ENCODE peak calls at places on chromosomes 1 and 21, in seven cellular contexts. One of them, this sample, is unnamed.
A peak's percentile ranks its signal among the peaks of the same experiment; 100 is the strongest.

GRCh38 chr1:183620311-183620710 is 15.3 kb downstream of the ARPC5 start:
- DNase-seq in fibroblast of lung: no peak
- DNase-seq in fibroblast of mammary gland: no peak
- DNase-seq in CD4-positive, alpha-beta memory T cell: no peak
- DNase-seq in heart right ventricle: no peak
- DNase-seq in naive thymus-derived CD4-positive, alpha-beta T cell: no peak
- DNase-seq in K562: no peak
- DNase-seq in this sample: no peak

GRCh38 chr1:69985901-69986439 is 219.4 kb downstream of the LRRC40 start:
- DNase-seq in fibroblast of lung: peak; percentile 25
- DNase-seq in fibroblast of mammary gland: no peak
- DNase-seq in CD4-positive, alpha-beta memory T cell: no peak
- DNase-seq in heart right ventricle: no peak
- DNase-seq in naive thymus-derived CD4-positive, alpha-beta T cell: no peak
- DNase-seq in K562: no peak
- DNase-seq in this sample: no peak

GRCh38 chr1:183308719-183309118 is 109.5 kb downstream of the NMNAT2 start:
- DNase-seq in fibroblast of lung: no peak
- DNase-seq in fibroblast of mammary gland: no peak
- DNase-seq in CD4-positive, alpha-beta memory T cell: no peak
- DNase-seq in heart right ventricle: no peak
- DNase-seq in naive thymus-derived CD4-positive, alpha-beta T cell: no peak
- DNase-seq in K562: no peak
- DNase-seq in this sample: no peak

GRCh38 chr21:46155514-46156377 is at the start of gene FTCD:
- DNase-seq in fibroblast of lung: no peak
- DNase-seq in fibroblast of mammary gland: no peak
- DNase-seq in CD4-positive, alpha-beta memory T cell: no peak
- DNase-seq in heart right ventricle: no peak
- DNase-seq in naive thymus-derived CD4-positive, alpha-beta T cell: no peak
- DNase-seq in K562: no peak
- DNase-seq in this sample: no peak

GRCh38 chr1:55234016-55234415 is 18.9 kb upstream of the USP24 start:
- DNase-seq in fibroblast of lung: peak; percentile 31
- DNase-seq in fibroblast of mammary gland: peak; percentile 42
- DNase-seq in CD4-positive, alpha-beta memory T cell: no peak
- DNase-seq in heart right ventricle: no peak
- DNase-seq in naive thymus-derived CD4-positive, alpha-beta T cell: no peak
- DNase-seq in K562: no peak
- DNase-seq in this sample: peak; percentile 36

GRCh38 chr1:46488343-46489168 is 1.1 kb upstream of the DMBX1 start:
- DNase-seq in fibroblast of lung: peak; percentile 15
- DNase-seq in fibroblast of mammary gland: peak; percentile 49
- DNase-seq in CD4-positive, alpha-beta memory T cell: no peak
- DNase-seq in heart right ventricle: no peak
- DNase-seq in naive thymus-derived CD4-positive, alpha-beta T cell: no peak
- DNase-seq in K562: no peak
- DNase-seq in this sample: no peak

GRCh38 chr1:101653482-101653946 is 343.2 kb downstream of the OLFM3 start:
- DNase-seq in fibroblast of lung: peak; percentile 31
- DNase-seq in fibroblast of mammary gland: peak; percentile 12
- DNase-seq in CD4-positive, alpha-beta memory T cell: no peak
- DNase-seq in heart right ventricle: no peak
- DNase-seq in naive thymus-derived CD4-positive, alpha-beta T cell: no peak
- DNase-seq in K562: no peak
- DNase-seq in this sample: no peak

GRCh38 chr1:2204384-2205190 is 10.0 kb upstream of the FAAP20 start:
- DNase-seq in fibroblast of lung: peak; percentile 51
- DNase-seq in fibroblast of mammary gland: peak; percentile 63
- DNase-seq in CD4-positive, alpha-beta memory T cell: no peak
- DNase-seq in heart right ventricle: peak; percentile 91
- DNase-seq in naive thymus-derived CD4-positive, alpha-beta T cell: peak; percentile 26
- DNase-seq in K562: peak; percentile 88
- DNase-seq in this sample: peak; percentile 87

GRCh38 chr1:43455205-43455889 is 1.6 kb upstream of the HYI start:
- DNase-seq in fibroblast of lung: no peak
- DNase-seq in fibroblast of mammary gland: no peak
- DNase-seq in CD4-positive, alpha-beta memory T cell: no peak
- DNase-seq in heart right ventricle: no peak
- DNase-seq in naive thymus-derived CD4-positive, alpha-beta T cell: no peak
- DNase-seq in K562: no peak
- DNase-seq in this sample: no peak
- H3K4me3 ChIP-seq in fibroblast of lung: no peak overlapping the region
- H3K4me3 ChIP-seq in fibroblast of mammary gland: no peak overlapping the region
- H3K4me3 ChIP-seq in CD4-positive, alpha-beta memory T cell: no peak overlapping the region
- H3K4me3 ChIP-seq in heart right ventricle: no peak overlapping the region
- H3K4me3 ChIP-seq in naive thymus-derived CD4-positive, alpha-beta T cell: no peak overlapping the region
- H3K4me3 ChIP-seq in K562: no peak overlapping the region
- H3K4me3 ChIP-seq in this sample: no peak overlapping the region

GRCh38 chr1:27403065-27403726 is 10.8 kb downstream of the GPR3 start:
- DNase-seq in fibroblast of lung: peak; percentile 83
- DNase-seq in fibroblast of mammary gland: peak; percentile 82
- DNase-seq in CD4-positive, alpha-beta memory T cell: no peak
- DNase-seq in heart right ventricle: peak; percentile 73
- DNase-seq in naive thymus-derived CD4-positive, alpha-beta T cell: peak; percentile 54
- DNase-seq in K562: peak; percentile 44
- DNase-seq in this sample: peak; percentile 60
- H3K4me3 ChIP-seq in fibroblast of lung: no peak overlapping the region
- H3K4me3 ChIP-seq in fibroblast of mammary gland: no peak overlapping the region
- H3K4me3 ChIP-seq in CD4-positive, alpha-beta memory T cell: no peak overlapping the region
- H3K4me3 ChIP-seq in heart right ventricle: no peak overlapping the region
- H3K4me3 ChIP-seq in naive thymus-derived CD4-positive, alpha-beta T cell: no peak overlapping the region
- H3K4me3 ChIP-seq in K562: no peak overlapping the region
- H3K4me3 ChIP-seq in this sample: no peak overlapping the region

GRCh38 chr1:65001238-65001792 is 35.0 kb upstream of the JAK1 start:
- DNase-seq in fibroblast of lung: peak; percentile 67
- DNase-seq in fibroblast of mammary gland: peak; percentile 74
- DNase-seq in CD4-positive, alpha-beta memory T cell: peak; percentile 67
- DNase-seq in heart right ventricle: peak; percentile 82
- DNase-seq in naive thymus-derived CD4-positive, alpha-beta T cell: peak; percentile 67
- DNase-seq in K562: peak; percentile 66
- DNase-seq in this sample: no peak
- H3K4me3 ChIP-seq in fibroblast of lung: no peak overlapping the region
- H3K4me3 ChIP-seq in fibroblast of mammary gland: peak overlapping the region; percentile 23
- H3K4me3 ChIP-seq in CD4-positive, alpha-beta memory T cell: peak overlapping the region; percentile 49
- H3K4me3 ChIP-seq in heart right ventricle: peak overlapping the region; percentile 79
- H3K4me3 ChIP-seq in naive thymus-derived CD4-positive, alpha-beta T cell: peak overlapping the region; percentile 56
- H3K4me3 ChIP-seq in K562: no peak overlapping the region
- H3K4me3 ChIP-seq in this sample: no peak overlapping the region

GRCh38 chr1:32311709-32312393 is 20.0 kb downstream of the HDAC1 start:
- DNase-seq in fibroblast of lung: no peak
- DNase-seq in fibroblast of mammary gland: no peak
- DNase-seq in CD4-positive, alpha-beta memory T cell: no peak
- DNase-seq in heart right ventricle: no peak
- DNase-seq in naive thymus-derived CD4-positive, alpha-beta T cell: no peak
- DNase-seq in K562: no peak
- DNase-seq in this sample: no peak
- H3K4me3 ChIP-seq in fibroblast of lung: no peak overlapping the region
- H3K4me3 ChIP-seq in fibroblast of mammary gland: no peak overlapping the region
- H3K4me3 ChIP-seq in CD4-positive, alpha-beta memory T cell: no peak overlapping the region
- H3K4me3 ChIP-seq in heart right ventricle: no peak overlapping the region
- H3K4me3 ChIP-seq in naive thymus-derived CD4-positive, alpha-beta T cell: no peak overlapping the region
- H3K4me3 ChIP-seq in K562: no peak overlapping the region
- H3K4me3 ChIP-seq in this sample: no peak overlapping the region

DNA sequence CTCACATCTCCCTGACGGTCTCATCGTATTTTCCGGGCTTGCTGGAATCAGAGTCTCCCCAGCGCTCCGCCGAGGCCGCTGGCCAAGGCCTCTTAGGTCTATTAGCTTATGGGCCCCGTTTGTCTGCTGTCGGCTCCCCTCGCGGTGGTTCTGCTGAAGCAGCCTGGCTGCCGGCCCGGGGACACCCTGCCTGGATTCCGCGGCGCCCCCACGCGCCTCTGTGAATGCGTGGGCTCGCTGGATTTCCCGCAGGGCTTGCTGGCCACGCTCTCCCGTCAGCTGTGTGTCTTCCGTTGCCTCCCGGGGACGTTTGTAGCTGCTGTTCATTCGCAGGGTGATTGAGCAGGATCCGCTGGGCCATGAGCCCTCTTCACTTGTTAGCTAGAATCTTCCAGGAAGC is 8.4 kb downstream of the LRRC3 start:
- DNase-seq in fibroblast of lung: no peak
- DNase-seq in fibroblast of mammary gland: no peak
- DNase-seq in CD4-positive, alpha-beta memory T cell: no peak
- DNase-seq in heart right ventricle: no peak
- DNase-seq in naive thymus-derived CD4-positive, alpha-beta T cell: no peak
- DNase-seq in K562: no peak
- DNase-seq in this sample: peak; percentile 4
- H3K4me3 ChIP-seq in fibroblast of lung: no peak overlapping the region
- H3K4me3 ChIP-seq in fibroblast of mammary gland: no peak overlapping the region
- H3K4me3 ChIP-seq in CD4-positive, alpha-beta memory T cell: no peak overlapping the region
- H3K4me3 ChIP-seq in heart right ventricle: no peak overlapping the region
- H3K4me3 ChIP-seq in naive thymus-derived CD4-positive, alpha-beta T cell: no peak overlapping the region
- H3K4me3 ChIP-seq in K562: no peak overlapping the region
- H3K4me3 ChIP-seq in this sample: no peak overlapping the region

DNA sequence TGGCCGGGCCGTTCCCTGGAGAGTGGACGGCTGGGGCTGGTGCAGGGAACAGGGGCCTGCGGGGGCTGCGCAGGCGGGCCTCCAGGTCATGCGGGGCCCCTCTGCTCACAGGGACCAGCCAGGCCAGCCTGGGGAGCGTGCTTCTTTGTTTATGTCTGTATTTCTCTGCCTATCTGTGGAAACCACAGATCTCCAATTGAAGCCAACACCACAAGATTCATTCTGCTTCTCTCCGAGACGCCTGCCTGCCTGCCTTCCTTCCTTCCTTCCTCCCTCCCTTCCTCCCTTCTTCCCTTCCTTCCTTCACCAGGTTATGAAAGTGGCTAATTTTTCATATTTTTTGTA is 39.9 kb upstream of the HMGN1 start:
- DNase-seq in fibroblast of lung: no peak
- DNase-seq in fibroblast of mammary gland: no peak
- DNase-seq in CD4-positive, alpha-beta memory T cell: no peak
- DNase-seq in heart right ventricle: no peak
- DNase-seq in naive thymus-derived CD4-positive, alpha-beta T cell: no peak
- DNase-seq in K562: no peak
- DNase-seq in this sample: no peak
- H3K4me3 ChIP-seq in fibroblast of lung: no peak overlapping the region
- H3K4me3 ChIP-seq in fibroblast of mammary gland: peak overlapping the region; percentile 63
- H3K4me3 ChIP-seq in CD4-positive, alpha-beta memory T cell: peak overlapping the region; percentile 54
- H3K4me3 ChIP-seq in heart right ventricle: peak overlapping the region; percentile 65
- H3K4me3 ChIP-seq in naive thymus-derived CD4-positive, alpha-beta T cell: peak overlapping the region; percentile 51
- H3K4me3 ChIP-seq in K562: peak overlapping the region; percentile 45
- H3K4me3 ChIP-seq in this sample: peak overlapping the region; percentile 21

This sample was measured in fibroblast of villous mesenchyme.